ENCODE peak calls at places on chromosomes 12 and 14, in eight cellular contexts. One of them, this sample, is unnamed.

GRCh38 chr12:11787921-11788849 is 138.7 kb downstream of the ETV6 start:
- DNase-seq in stimulated activated CD4-positive, alpha-beta T cell treated with anti-CD3 and anti-CD28 coated beads, Interleukin-12 subunit alpha, Interleukin-12 subunit beta, amount 100 ng/mL, for 24 hours: no peak
- DNase-seq in putamen: no peak
- DNase-seq in neural crest cell: no peak
- DNase-seq in stomach: no peak
- DNase-seq in AG08396: no peak
- DNase-seq in cerebellum: no peak
- DNase-seq in pancreas: no peak
- DNase-seq in this sample: no peak

GRCh38 chr12:105409881-105410471 is 79.5 kb downstream of the C12orf75 start:
- DNase-seq in stimulated activated CD4-positive, alpha-beta T cell treated with anti-CD3 and anti-CD28 coated beads, Interleukin-12 subunit alpha, Interleukin-12 subunit beta, amount 100 ng/mL, for 24 hours: no peak
- DNase-seq in putamen: no peak
- DNase-seq in neural crest cell: no peak
- DNase-seq in stomach: peak
- DNase-seq in AG08396: peak
- DNase-seq in cerebellum: no peak
- DNase-seq in pancreas: no peak
- DNase-seq in this sample: no peak

GRCh38 chr14:94213741-94214140 is 39.6 kb downstream of the PPP4R4 start:
- DNase-seq in stimulated activated CD4-positive, alpha-beta T cell treated with anti-CD3 and anti-CD28 coated beads, Interleukin-12 subunit alpha, Interleukin-12 subunit beta, amount 100 ng/mL, for 24 hours: no peak
- DNase-seq in putamen: no peak
- DNase-seq in neural crest cell: no peak
- DNase-seq in stomach: no peak
- DNase-seq in AG08396: no peak
- DNase-seq in cerebellum: no peak
- DNase-seq in pancreas: no peak
- DNase-seq in this sample: no peak

GRCh38 chr14:87615822-87616679 is 376.9 kb downstream of the GALC start:
- DNase-seq in stimulated activated CD4-positive, alpha-beta T cell treated with anti-CD3 and anti-CD28 coated beads, Interleukin-12 subunit alpha, Interleukin-12 subunit beta, amount 100 ng/mL, for 24 hours: peak
- DNase-seq in putamen: peak
- DNase-seq in neural crest cell: peak
- DNase-seq in stomach: peak
- DNase-seq in AG08396: peak
- DNase-seq in cerebellum: peak
- DNase-seq in pancreas: peak
- DNase-seq in this sample: no peak

GRCh38 chr12:3311027-3311402 is 180.0 kb upstream of the PRMT8 start:
- DNase-seq in stimulated activated CD4-positive, alpha-beta T cell treated with anti-CD3 and anti-CD28 coated beads, Interleukin-12 subunit alpha, Interleukin-12 subunit beta, amount 100 ng/mL, for 24 hours: no peak
- DNase-seq in putamen: peak
- DNase-seq in neural crest cell: no peak
- DNase-seq in stomach: peak
- DNase-seq in AG08396: no peak
- DNase-seq in cerebellum: no peak
- DNase-seq in pancreas: peak
- DNase-seq in this sample: peak

GRCh38 chr14:21352587-21352986 is 31.2 kb downstream of the SUPT16H start:
- DNase-seq in stimulated activated CD4-positive, alpha-beta T cell treated with anti-CD3 and anti-CD28 coated beads, Interleukin-12 subunit alpha, Interleukin-12 subunit beta, amount 100 ng/mL, for 24 hours: no peak
- DNase-seq in putamen: no peak
- DNase-seq in neural crest cell: no peak
- DNase-seq in stomach: no peak
- DNase-seq in AG08396: no peak
- DNase-seq in cerebellum: no peak
- DNase-seq in pancreas: no peak
- DNase-seq in this sample: no peak

GRCh38 chr14:79598339-79598738 is 613.0 kb downstream of the DIO2 start:
- DNase-seq in stimulated activated CD4-positive, alpha-beta T cell treated with anti-CD3 and anti-CD28 coated beads, Interleukin-12 subunit alpha, Interleukin-12 subunit beta, amount 100 ng/mL, for 24 hours: no peak
- DNase-seq in putamen: no peak
- DNase-seq in neural crest cell: no peak
- DNase-seq in stomach: no peak
- DNase-seq in AG08396: no peak
- DNase-seq in cerebellum: no peak
- DNase-seq in pancreas: no peak
- DNase-seq in this sample: no peak

GRCh38 chr12:124394462-124395128 is 99.7 kb downstream of the RFLNA start:
- DNase-seq in stimulated activated CD4-positive, alpha-beta T cell treated with anti-CD3 and anti-CD28 coated beads, Interleukin-12 subunit alpha, Interleukin-12 subunit beta, amount 100 ng/mL, for 24 hours: no peak
- DNase-seq in putamen: no peak
- DNase-seq in neural crest cell: no peak
- DNase-seq in stomach: no peak
- DNase-seq in AG08396: no peak
- DNase-seq in cerebellum: no peak
- DNase-seq in pancreas: no peak
- DNase-seq in this sample: no peak

GRCh38 chr12:116861331-116861730 is 19.9 kb downstream of the HRK start:
- DNase-seq in stimulated activated CD4-positive, alpha-beta T cell treated with anti-CD3 and anti-CD28 coated beads, Interleukin-12 subunit alpha, Interleukin-12 subunit beta, amount 100 ng/mL, for 24 hours: no peak
- DNase-seq in putamen: no peak
- DNase-seq in neural crest cell: no peak
- DNase-seq in stomach: no peak
- DNase-seq in AG08396: peak
- DNase-seq in cerebellum: no peak
- DNase-seq in pancreas: peak
- DNase-seq in this sample: no peak

GRCh38 chr14:44529026-44529425 is 21.9 kb upstream of the FSCB start:
- DNase-seq in stimulated activated CD4-positive, alpha-beta T cell treated with anti-CD3 and anti-CD28 coated beads, Interleukin-12 subunit alpha, Interleukin-12 subunit beta, amount 100 ng/mL, for 24 hours: no peak
- DNase-seq in putamen: peak
- DNase-seq in neural crest cell: no peak
- DNase-seq in stomach: no peak
- DNase-seq in AG08396: no peak
- DNase-seq in cerebellum: no peak
- DNase-seq in pancreas: no peak
- DNase-seq in this sample: no peak

GRCh38 chr14:74571901-74572828 is 39.9 kb downstream of the LTBP2 start:
- DNase-seq in stimulated activated CD4-positive, alpha-beta T cell treated with anti-CD3 and anti-CD28 coated beads, Interleukin-12 subunit alpha, Interleukin-12 subunit beta, amount 100 ng/mL, for 24 hours: no peak
- DNase-seq in putamen: no peak
- DNase-seq in neural crest cell: peak
- DNase-seq in stomach: no peak
- DNase-seq in AG08396: peak
- DNase-seq in cerebellum: no peak
- DNase-seq in pancreas: no peak
- DNase-seq in this sample: no peak

GRCh38 chr14:59155886-59156285 is 32.6 kb upstream of the DAAM1 start:
- DNase-seq in stimulated activated CD4-positive, alpha-beta T cell treated with anti-CD3 and anti-CD28 coated beads, Interleukin-12 subunit alpha, Interleukin-12 subunit beta, amount 100 ng/mL, for 24 hours: no peak
- DNase-seq in putamen: no peak
- DNase-seq in neural crest cell: no peak
- DNase-seq in stomach: no peak
- DNase-seq in AG08396: no peak
- DNase-seq in cerebellum: no peak
- DNase-seq in pancreas: no peak
- DNase-seq in this sample: no peak

GRCh38 chr12:97471194-97471593 is 8.6 kb downstream of the RMST start:
- DNase-seq in stimulated activated CD4-positive, alpha-beta T cell treated with anti-CD3 and anti-CD28 coated beads, Interleukin-12 subunit alpha, Interleukin-12 subunit beta, amount 100 ng/mL, for 24 hours: no peak
- DNase-seq in putamen: no peak
- DNase-seq in neural crest cell: no peak
- DNase-seq in stomach: no peak
- DNase-seq in AG08396: no peak
- DNase-seq in cerebellum: no peak
- DNase-seq in pancreas: no peak
- DNase-seq in this sample: no peak

GRCh38 chr12:115306380-115306779 is 622.4 kb upstream of the TBX3 start:
- DNase-seq in stimulated activated CD4-positive, alpha-beta T cell treated with anti-CD3 and anti-CD28 coated beads, Interleukin-12 subunit alpha, Interleukin-12 subunit beta, amount 100 ng/mL, for 24 hours: no peak
- DNase-seq in putamen: no peak
- DNase-seq in neural crest cell: no peak
- DNase-seq in stomach: no peak
- DNase-seq in AG08396: no peak
- DNase-seq in cerebellum: no peak
- DNase-seq in pancreas: no peak
- DNase-seq in this sample: no peak

GRCh38 chr12:6057693-6058092 is 66.8 kb downstream of the VWF start:
- DNase-seq in stimulated activated CD4-positive, alpha-beta T cell treated with anti-CD3 and anti-CD28 coated beads, Interleukin-12 subunit alpha, Interleukin-12 subunit beta, amount 100 ng/mL, for 24 hours: no peak
- DNase-seq in putamen: no peak
- DNase-seq in neural crest cell: peak
- DNase-seq in stomach: no peak
- DNase-seq in AG08396: no peak
- DNase-seq in cerebellum: no peak
- DNase-seq in pancreas: no peak
- DNase-seq in this sample: no peak

GRCh38 chr12:76106631-76107030 is 22.1 kb upstream of the NAP1L1 start:
- DNase-seq in stimulated activated CD4-positive, alpha-beta T cell treated with anti-CD3 and anti-CD28 coated beads, Interleukin-12 subunit alpha, Interleukin-12 subunit beta, amount 100 ng/mL, for 24 hours: no peak
- DNase-seq in putamen: no peak
- DNase-seq in neural crest cell: no peak
- DNase-seq in stomach: no peak
- DNase-seq in AG08396: no peak
- DNase-seq in cerebellum: no peak
- DNase-seq in pancreas: no peak
- DNase-seq in this sample: no peak

GRCh38 chr14:26328766-26329165 is 269.1 kb downstream of the NOVA1 start:
- DNase-seq in stimulated activated CD4-positive, alpha-beta T cell treated with anti-CD3 and anti-CD28 coated beads, Interleukin-12 subunit alpha, Interleukin-12 subunit beta, amount 100 ng/mL, for 24 hours: no peak
- DNase-seq in putamen: no peak
- DNase-seq in neural crest cell: no peak
- DNase-seq in stomach: no peak
- DNase-seq in AG08396: no peak
- DNase-seq in cerebellum: no peak
- DNase-seq in pancreas: no peak
- DNase-seq in this sample: no peak

GRCh38 chr12:107760207-107760816 is 625 bp downstream of the PRDM4 start:
- DNase-seq in stimulated activated CD4-positive, alpha-beta T cell treated with anti-CD3 and anti-CD28 coated beads, Interleukin-12 subunit alpha, Interleukin-12 subunit beta, amount 100 ng/mL, for 24 hours: peak
- DNase-seq in putamen: no peak
- DNase-seq in neural crest cell: peak
- DNase-seq in stomach: no peak
- DNase-seq in AG08396: peak
- DNase-seq in cerebellum: peak
- DNase-seq in pancreas: peak
- DNase-seq in this sample: peak

GRCh38 chr12:40691913-40692616 is at the start of gene CNTN1:
- DNase-seq in stimulated activated CD4-positive, alpha-beta T cell treated with anti-CD3 and anti-CD28 coated beads, Interleukin-12 subunit alpha, Interleukin-12 subunit beta, amount 100 ng/mL, for 24 hours: no peak
- DNase-seq in putamen: peak
- DNase-seq in neural crest cell: peak
- DNase-seq in stomach: no peak
- DNase-seq in AG08396: peak
- DNase-seq in cerebellum: peak
- DNase-seq in pancreas: peak
- DNase-seq in this sample: no peak

GRCh38 chr14:23361320-23361719 is 3.7 kb downstream of the EFS start:
- DNase-seq in stimulated activated CD4-positive, alpha-beta T cell treated with anti-CD3 and anti-CD28 coated beads, Interleukin-12 subunit alpha, Interleukin-12 subunit beta, amount 100 ng/mL, for 24 hours: no peak
- DNase-seq in putamen: peak
- DNase-seq in neural crest cell: no peak
- DNase-seq in stomach: no peak
- DNase-seq in AG08396: peak
- DNase-seq in cerebellum: no peak
- DNase-seq in pancreas: no peak
- DNase-seq in this sample: no peak

GRCh38 chr12:915090-915489 is 34.4 kb downstream of the RAD52 start:
- DNase-seq in stimulated activated CD4-positive, alpha-beta T cell treated with anti-CD3 and anti-CD28 coated beads, Interleukin-12 subunit alpha, Interleukin-12 subunit beta, amount 100 ng/mL, for 24 hours: no peak
- DNase-seq in putamen: no peak
- DNase-seq in neural crest cell: no peak
- DNase-seq in stomach: no peak
- DNase-seq in AG08396: no peak
- DNase-seq in cerebellum: no peak
- DNase-seq in pancreas: no peak
- DNase-seq in this sample: no peak

GRCh38 chr12:27319394-27319793 is 13.2 kb upstream of the BMAL2 start:
- DNase-seq in stimulated activated CD4-positive, alpha-beta T cell treated with anti-CD3 and anti-CD28 coated beads, Interleukin-12 subunit alpha, Interleukin-12 subunit beta, amount 100 ng/mL, for 24 hours: no peak
- DNase-seq in putamen: no peak
- DNase-seq in neural crest cell: no peak
- DNase-seq in stomach: no peak
- DNase-seq in AG08396: no peak
- DNase-seq in cerebellum: no peak
- DNase-seq in pancreas: no peak
- DNase-seq in this sample: no peak

GRCh38 chr14:91831337-91831736 is 36.0 kb downstream of the TC2N start:
- DNase-seq in stimulated activated CD4-positive, alpha-beta T cell treated with anti-CD3 and anti-CD28 coated beads, Interleukin-12 subunit alpha, Interleukin-12 subunit beta, amount 100 ng/mL, for 24 hours: no peak
- DNase-seq in putamen: no peak
- DNase-seq in neural crest cell: no peak
- DNase-seq in stomach: no peak
- DNase-seq in AG08396: no peak
- DNase-seq in cerebellum: no peak
- DNase-seq in pancreas: no peak
- DNase-seq in this sample: no peak

GRCh38 chr14:56339855-56340701 is 221.9 kb downstream of the PELI2 start:
- DNase-seq in stimulated activated CD4-positive, alpha-beta T cell treated with anti-CD3 and anti-CD28 coated beads, Interleukin-12 subunit alpha, Interleukin-12 subunit beta, amount 100 ng/mL, for 24 hours: peak
- DNase-seq in putamen: peak
- DNase-seq in neural crest cell: peak
- DNase-seq in stomach: peak
- DNase-seq in AG08396: peak
- DNase-seq in cerebellum: peak
- DNase-seq in pancreas: peak
- DNase-seq in this sample: peak

GRCh38 chr12:110538869-110539622 is 36.9 kb downstream of the RAD9B start:
- DNase-seq in stimulated activated CD4-positive, alpha-beta T cell treated with anti-CD3 and anti-CD28 coated beads, Interleukin-12 subunit alpha, Interleukin-12 subunit beta, amount 100 ng/mL, for 24 hours: no peak
- DNase-seq in putamen: no peak
- DNase-seq in neural crest cell: no peak
- DNase-seq in stomach: peak
- DNase-seq in AG08396: no peak
- DNase-seq in cerebellum: peak
- DNase-seq in pancreas: no peak
- DNase-seq in this sample: no peak

GRCh38 chr12:89673603-89674002 is 35.0 kb downstream of the ATP2B1 start:
- DNase-seq in stimulated activated CD4-positive, alpha-beta T cell treated with anti-CD3 and anti-CD28 coated beads, Interleukin-12 subunit alpha, Interleukin-12 subunit beta, amount 100 ng/mL, for 24 hours: no peak
- DNase-seq in putamen: no peak
- DNase-seq in neural crest cell: no peak
- DNase-seq in stomach: no peak
- DNase-seq in AG08396: no peak
- DNase-seq in cerebellum: no peak
- DNase-seq in pancreas: no peak
- DNase-seq in this sample: no peak

GRCh38 chr14:69483765-69484443 is 624 bp upstream of the PLEKHD1 start:
- DNase-seq in stimulated activated CD4-positive, alpha-beta T cell treated with anti-CD3 and anti-CD28 coated beads, Interleukin-12 subunit alpha, Interleukin-12 subunit beta, amount 100 ng/mL, for 24 hours: no peak
- DNase-seq in putamen: no peak
- DNase-seq in neural crest cell: no peak
- DNase-seq in stomach: no peak
- DNase-seq in AG08396: peak
- DNase-seq in cerebellum: peak
- DNase-seq in pancreas: peak
- DNase-seq in this sample: no peak

GRCh38 chr14:86601813-86602212 is 1071.9 kb downstream of the FLRT2 start:
- DNase-seq in stimulated activated CD4-positive, alpha-beta T cell treated with anti-CD3 and anti-CD28 coated beads, Interleukin-12 subunit alpha, Interleukin-12 subunit beta, amount 100 ng/mL, for 24 hours: no peak
- DNase-seq in putamen: no peak
- DNase-seq in neural crest cell: no peak
- DNase-seq in stomach: no peak
- DNase-seq in AG08396: no peak
- DNase-seq in cerebellum: no peak
- DNase-seq in pancreas: no peak
- DNase-seq in this sample: no peak

This sample was measured in Right ventricle myocardium inferior.